ENCODE peak calls at places on chromosomes 4 and X, in five cellular contexts. One of them, this sample, is unnamed.

GRCh38 chr4:16140520-16141249 is 56.9 kb upstream of the PROM1 start:
- DNase-seq in hepatic stellate cell: peak
- DNase-seq in astrocyte of the spinal cord: peak
- DNase-seq in Kasumi-1: no peak
- DNase-seq in RPMI7951: peak
- DNase-seq in this sample: peak

GRCh38 chrX:148133099-148133725 is 152.1 kb downstream of the FMR1NB start:
- DNase-seq in hepatic stellate cell: no peak
- DNase-seq in astrocyte of the spinal cord: peak
- DNase-seq in Kasumi-1: peak
- DNase-seq in RPMI7951: peak
- DNase-seq in this sample: no peak

GRCh38 chrX:14864626-14865025 is 8.2 kb downstream of the FANCB start:
- DNase-seq in hepatic stellate cell: no peak
- DNase-seq in astrocyte of the spinal cord: peak
- DNase-seq in Kasumi-1: no peak
- DNase-seq in RPMI7951: no peak
- DNase-seq in this sample: no peak

GRCh38 chr4:2333356-2333841 is 71.5 kb upstream of the MXD4 start:
- DNase-seq in hepatic stellate cell: no peak
- DNase-seq in astrocyte of the spinal cord: no peak
- DNase-seq in Kasumi-1: peak
- DNase-seq in RPMI7951: no peak
- DNase-seq in this sample: no peak

GRCh38 chrX:9351112-9351511 is 113.7 kb upstream of the TBL1X start:
- DNase-seq in hepatic stellate cell: no peak
- DNase-seq in astrocyte of the spinal cord: no peak
- DNase-seq in Kasumi-1: no peak
- DNase-seq in RPMI7951: no peak
- DNase-seq in this sample: no peak

GRCh38 chrX:27966955-27967354 is 14.3 kb downstream of the DCAF8L1 start:
- DNase-seq in hepatic stellate cell: peak
- DNase-seq in astrocyte of the spinal cord: peak
- DNase-seq in Kasumi-1: no peak
- DNase-seq in RPMI7951: no peak
- DNase-seq in this sample: peak

GRCh38 chr4:6938237-6938636 is 28.6 kb downstream of the TBC1D14 start:
- DNase-seq in hepatic stellate cell: no peak
- DNase-seq in astrocyte of the spinal cord: no peak
- DNase-seq in Kasumi-1: peak
- DNase-seq in RPMI7951: peak
- DNase-seq in this sample: no peak

GRCh38 chr4:153217440-153217839 is 13.2 kb downstream of the TRIM2 start:
- DNase-seq in hepatic stellate cell: no peak
- DNase-seq in astrocyte of the spinal cord: no peak
- DNase-seq in Kasumi-1: no peak
- DNase-seq in RPMI7951: peak
- DNase-seq in this sample: no peak

GRCh38 chrX:109974906-109975655 is 27.8 kb upstream of the TMEM164 start:
- DNase-seq in hepatic stellate cell: no peak
- DNase-seq in astrocyte of the spinal cord: peak
- DNase-seq in Kasumi-1: no peak
- DNase-seq in RPMI7951: no peak
- DNase-seq in this sample: peak

GRCh38 chr4:178953447-178954120 is 1511.3 kb upstream of the AGA start:
- DNase-seq in hepatic stellate cell: no peak
- DNase-seq in astrocyte of the spinal cord: no peak
- DNase-seq in Kasumi-1: no peak
- DNase-seq in RPMI7951: no peak
- DNase-seq in this sample: no peak

GRCh38 chrX:138986235-138986634 is 274.7 kb upstream of the FGF13 start:
- DNase-seq in hepatic stellate cell: no peak
- DNase-seq in astrocyte of the spinal cord: peak
- DNase-seq in Kasumi-1: no peak
- DNase-seq in RPMI7951: no peak
- DNase-seq in this sample: no peak